ENCODE peak calls at places on chromosomes 6 and 20, in seven cellular contexts. I, T, W, Q, G, V and A are unnamed samples.
A peak's percentile ranks its signal among the peaks of the same experiment; 100 is the strongest.

GRCh38 chr6:43359381-43359780 is 10.1 kb downstream of the ZNF318 start:
- DNase-seq in V (no peak), Q (no peak), G (no peak), W (no peak), T (no peak), I (no peak), A (no peak)

GRCh38 chr6:132482595-132482994 is 30.3 kb downstream of the STX7 start:
- DNase-seq in V (no peak), T (no peak), I (no peak), G (no peak), W (no peak), Q (no peak), A (no peak)

GRCh38 chr6:161029195-161029809 is 37.7 kb downstream of the MAP3K4 start:
- DNase-seq in I (no peak), T (no peak), Q (peak; percentile 55), W (no peak), G (no peak), V (no peak), A (no peak)

GRCh38 chr6:145087034-145087433 is 648.3 kb downstream of the EPM2A start:
- DNase-seq in V (no peak), G (no peak), W (no peak), Q (no peak), I (no peak), T (no peak), A (no peak)

GRCh38 chr6:56875961-56876360 is 78.9 kb upstream of the BEND6 start:
- DNase-seq in Q (no peak), I (no peak), V (no peak), T (no peak), G (no peak), W (no peak), A (no peak)

GRCh38 chr6:100620085-100620484 is 155.4 kb upstream of the SIM1 start:
- DNase-seq in I (no peak), G (no peak), V (no peak), Q (no peak), T (no peak), W (no peak), A (no peak)

GRCh38 chr6:146154197-146154596 is 125.3 kb downstream of the GRM1 start:
- DNase-seq in G (no peak), I (no peak), T (no peak), V (no peak), Q (no peak), W (no peak), A (no peak)

GRCh38 chr6:144036064-144036873 is 28.2 kb upstream of the PLAGL1 start:
- DNase-seq in W (peak; percentile 61), Q (no peak), T (no peak), I (no peak), V (no peak), G (no peak), A (peak; percentile 72)

GRCh38 chr6:1004885-1005635 is 306.8 kb upstream of the FOXQ1 start:
- DNase-seq in W (no peak), Q (no peak), V (no peak), T (no peak), G (no peak), I (no peak), A (no peak)

GRCh38 chr6:125780540-125781306 is 10.0 kb upstream of the NCOA7 start:
- DNase-seq in G (peak; percentile 59), T (peak; percentile 79), W (peak; percentile 54), Q (peak; percentile 51), V (peak; percentile 47), I (peak; percentile 66), A (peak; percentile 74)

GRCh38 chr6:108675226-108676160 is 114.8 kb downstream of the FOXO3 start:
- DNase-seq in T (no peak), Q (no peak), I (no peak), V (no peak), G (no peak), W (no peak), A (no peak)
- H3K4me1 ChIP-seq in T (peaks cover 21% of the 10 kb centered on the region), Q (peaks cover 19% of the 10 kb centered on the region), I (no peaks in the 10 kb centered on the region), V (no peaks in the 10 kb centered on the region), G (peaks cover 75% of the 10 kb centered on the region), W (peaks cover 11% of the 10 kb centered on the region), A (peaks cover 63% of the 10 kb centered on the region)

DNA sequence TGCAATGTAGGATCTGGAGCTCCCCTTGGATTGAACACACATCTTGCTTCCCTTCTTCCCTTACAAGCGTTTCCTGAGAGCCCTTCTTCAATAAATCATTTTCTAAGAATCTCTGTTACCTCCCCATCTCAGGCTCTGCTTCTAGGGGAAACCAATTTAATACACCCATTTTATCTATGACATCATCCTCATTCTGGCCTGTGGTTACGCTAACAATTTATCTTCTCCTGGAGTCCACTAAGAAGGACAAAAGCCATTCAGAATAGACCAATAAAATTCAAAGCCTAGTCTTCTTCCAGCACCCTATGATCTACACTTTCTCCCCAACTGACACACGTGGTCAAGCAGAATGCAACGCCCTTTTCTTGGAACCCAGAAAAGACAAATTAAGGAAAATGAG is 390.1 kb downstream of the PLCB1 start:
- DNase-seq in I (no peak), G (no peak), Q (no peak), W (no peak), T (no peak), V (no peak), A (no peak)
- H3K27ac ChIP-seq in I (no peak overlapping the region), G (no peak overlapping the region), Q (no peak overlapping the region), W (no peak overlapping the region), T (no peak overlapping the region), V (no peak overlapping the region), A (no peak overlapping the region)

GRCh38 chr6:21189721-21190120 is 403.8 kb upstream of the SOX4 start:
- DNase-seq in W (no peak), T (no peak), Q (no peak), I (no peak), V (no peak), G (no peak), A (no peak)

GRCh38 chr6:21185849-21186478 is 407.6 kb upstream of the SOX4 start:
- DNase-seq in I (no peak), T (no peak), W (no peak), G (no peak), Q (no peak), V (no peak), A (no peak)

GRCh38 chr6:21188505-21189223 is 404.9 kb upstream of the SOX4 start:
- DNase-seq in V (no peak), I (no peak), Q (no peak), W (no peak), G (no peak), T (no peak), A (no peak)

GRCh38 chr6:21187485-21187884 is 406.1 kb upstream of the SOX4 start:
- DNase-seq in V (no peak), Q (no peak), I (no peak), G (no peak), W (no peak), T (no peak), A (no peak)

DNA sequence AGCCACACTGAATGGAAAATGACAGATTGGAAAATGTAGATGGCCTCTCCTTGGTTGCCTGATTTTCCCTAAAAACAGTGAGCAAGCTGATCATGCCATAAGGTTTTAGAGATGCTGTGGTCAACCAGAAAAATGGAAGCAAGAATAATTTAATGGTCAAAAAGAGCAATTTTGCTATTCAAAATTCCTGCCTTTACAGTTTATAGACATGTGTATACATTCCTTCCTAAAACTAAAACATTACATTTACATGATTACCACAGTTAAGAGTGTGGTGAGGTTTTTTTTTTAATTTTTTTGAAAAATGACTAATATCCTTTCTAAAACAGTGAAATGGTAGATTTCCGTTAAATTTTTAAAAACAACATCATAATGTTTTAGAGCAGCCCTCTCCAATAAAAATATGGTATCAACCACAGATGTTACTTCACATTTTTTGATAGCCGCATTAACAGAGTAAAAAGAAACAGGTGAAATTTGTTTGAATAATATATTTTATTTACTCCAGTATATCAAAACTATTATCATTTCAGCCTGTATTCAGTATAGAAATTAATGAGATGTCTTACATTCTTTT is 407.0 kb upstream of the SOX4 start:
- DNase-seq in G (no peak), Q (no peak), T (no peak), V (no peak), I (no peak), W (no peak), A (no peak)
- H3K4me1 ChIP-seq in G (peaks cover 3% of the 10 kb centered on the region), Q (peaks cover 6% of the 10 kb centered on the region), T (peaks cover 3% of the 10 kb centered on the region), V (no peaks in the 10 kb centered on the region), I (no peaks in the 10 kb centered on the region), W (no peaks in the 10 kb centered on the region), A (no peaks in the 10 kb centered on the region)

GRCh38 chr6:25340854-25341552 is 61.8 kb downstream of the CARMIL1 start:
- DNase-seq in Q (no peak), V (no peak), W (no peak), G (no peak), T (no peak), I (no peak), A (no peak)
- H3K27ac ChIP-seq in Q (no peak overlapping the region), V (no peak overlapping the region), W (no peak overlapping the region), G (no peak overlapping the region), T (no peak overlapping the region), I (no peak overlapping the region), A (no peak overlapping the region)

DNA sequence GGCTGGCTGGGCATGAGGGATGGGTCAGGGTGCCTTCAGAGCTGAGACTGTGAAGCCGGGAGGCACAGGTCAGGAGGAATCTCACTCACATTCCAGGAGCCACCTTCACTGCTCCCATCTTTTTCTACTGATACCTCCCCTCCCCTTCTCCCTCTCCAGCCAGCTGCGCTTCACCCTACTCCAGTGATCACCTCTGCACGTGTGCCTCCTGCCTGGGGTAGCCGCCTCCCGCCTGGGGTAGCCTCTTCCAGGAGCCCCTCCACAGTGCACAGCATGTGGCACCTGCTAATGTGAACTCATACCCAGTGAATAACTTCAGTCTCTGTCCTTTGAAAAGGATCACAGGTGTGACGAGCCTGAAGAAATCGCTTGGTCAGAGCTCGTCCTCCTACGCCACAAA is 232.6 kb downstream of the TMEM242 start:
- DNase-seq in G (no peak), T (no peak), Q (no peak), I (no peak), W (no peak), V (no peak), A (no peak)
- H3K4me1 ChIP-seq in G (peaks cover 28% of the 10 kb centered on the region), T (no peaks in the 10 kb centered on the region), Q (peaks cover 9% of the 10 kb centered on the region), I (no peaks in the 10 kb centered on the region), W (peaks cover 13% of the 10 kb centered on the region), V (no peaks in the 10 kb centered on the region), A (peaks cover 28% of the 10 kb centered on the region)

GRCh38 chr20:36832791-36833190 is 43.1 kb upstream of the TLDC2 start:
- DNase-seq in I (no peak), W (no peak), G (no peak), Q (no peak), T (no peak), V (no peak), A (no peak)

GRCh38 chr20:36833275-36834020 is 42.5 kb upstream of the TLDC2 start:
- DNase-seq in T (no peak), V (no peak), I (no peak), Q (peak; percentile 66), G (no peak), W (no peak), A (no peak)

GRCh38 chr20:36836591-36837329 is 39.2 kb upstream of the TLDC2 start:
- DNase-seq in T (no peak), W (peak; percentile 72), Q (peak; percentile 60), G (peak; percentile 51), V (peak; percentile 5), I (no peak), A (peak; percentile 79)

GRCh38 chr20:36835453-36836198 is 40.3 kb upstream of the TLDC2 start:
- DNase-seq in I (peak; percentile 75), G (peak; percentile 95), Q (peak; percentile 95), V (peak; percentile 67), W (peak; percentile 95), T (peak; percentile 97), A (peak; percentile 95)

DNA sequence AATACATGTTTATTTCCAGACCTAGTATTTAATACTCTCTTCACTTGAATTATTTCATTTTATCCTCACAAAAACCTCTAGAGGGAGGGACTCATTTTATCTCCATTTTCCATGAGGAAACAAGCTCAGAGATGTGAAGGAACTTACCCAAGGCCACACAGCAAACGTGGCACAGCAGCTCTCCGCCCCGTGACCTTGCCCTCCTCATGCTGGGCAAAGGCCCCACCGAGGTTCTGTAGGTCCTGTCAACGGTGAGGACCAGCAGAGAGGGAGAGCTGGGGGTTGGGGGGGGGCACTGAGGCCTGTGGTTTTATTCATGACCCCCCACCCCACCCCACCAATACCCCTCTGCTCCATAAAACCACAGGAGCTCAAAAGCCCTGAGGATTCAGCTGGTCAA is 40.9 kb upstream of the TLDC2 start:
- DNase-seq in I (no peak), W (no peak), G (no peak), Q (no peak), T (no peak), V (no peak), A (no peak)
- H3K27ac ChIP-seq in I (no peak overlapping the region), W (peak overlapping the region; percentile 78), G (peak overlapping the region; percentile 81), Q (peak overlapping the region; percentile 86), T (peak overlapping the region; percentile 83), V (no peak overlapping the region), A (peak overlapping the region; percentile 38)